ENCODE peak calls at places on chromosomes 3 and 15, in five cellular contexts. One of them, this sample, is unnamed.

GRCh38 chr15:82680200-82681102 is 29.2 kb downstream of the AP3B2 start:
- DNase-seq in left ventricle myocardium inferior: no peak
- DNase-seq in thoracic aorta: no peak
- DNase-seq in mammary epithelial cell: peak; percentile 71
- DNase-seq in fibroblast of lung: no peak
- DNase-seq in this sample: no peak

GRCh38 chr15:47194718-47195117 is 522.6 kb upstream of the SEMA6D start:
- DNase-seq in left ventricle myocardium inferior: no peak
- DNase-seq in mammary epithelial cell: peak; percentile 20
- DNase-seq in fibroblast of lung: peak; percentile 18
- DNase-seq in thoracic aorta: no peak
- DNase-seq in this sample: peak; percentile 69

GRCh38 chr15:52337198-52337853 is 41.7 kb upstream of the MYO5C start:
- DNase-seq in thoracic aorta: no peak
- DNase-seq in fibroblast of lung: peak; percentile 82
- DNase-seq in mammary epithelial cell: peak; percentile 79
- DNase-seq in left ventricle myocardium inferior: no peak
- DNase-seq in this sample: peak; percentile 44

GRCh38 chr3:148280623-148281242 is 417.0 kb upstream of the AGTR1 start:
- DNase-seq in fibroblast of lung: no peak
- DNase-seq in mammary epithelial cell: no peak
- DNase-seq in left ventricle myocardium inferior: no peak
- DNase-seq in thoracic aorta: no peak
- DNase-seq in this sample: no peak

GRCh38 chr3:150401285-150401684 is 6.8 kb upstream of the TSC22D2 start:
- DNase-seq in left ventricle myocardium inferior: no peak
- DNase-seq in mammary epithelial cell: no peak
- DNase-seq in fibroblast of lung: no peak
- DNase-seq in thoracic aorta: no peak
- DNase-seq in this sample: no peak

GRCh38 chr3:181134873-181135272 is 145.3 kb upstream of the DNAJC19 start:
- DNase-seq in thoracic aorta: no peak
- DNase-seq in mammary epithelial cell: no peak
- DNase-seq in fibroblast of lung: no peak
- DNase-seq in left ventricle myocardium inferior: no peak
- DNase-seq in this sample: peak; percentile 1

GRCh38 chr15:35308802-35309201 is 223.7 kb upstream of the NANOGP8 start:
- DNase-seq in left ventricle myocardium inferior: peak; percentile 19
- DNase-seq in thoracic aorta: no peak
- DNase-seq in fibroblast of lung: peak; percentile 95
- DNase-seq in mammary epithelial cell: peak; percentile 14
- DNase-seq in this sample: peak; percentile 92

GRCh38 chr15:24696855-24697254 is 21.3 kb downstream of the NPAP1 start:
- DNase-seq in left ventricle myocardium inferior: no peak
- DNase-seq in thoracic aorta: no peak
- DNase-seq in fibroblast of lung: no peak
- DNase-seq in mammary epithelial cell: no peak
- DNase-seq in this sample: no peak

GRCh38 chr3:150451329-150452084 is 43.4 kb downstream of the TSC22D2 start:
- DNase-seq in mammary epithelial cell: no peak
- DNase-seq in left ventricle myocardium inferior: no peak
- DNase-seq in fibroblast of lung: peak; percentile 45
- DNase-seq in thoracic aorta: no peak
- DNase-seq in this sample: no peak

GRCh38 chr3:46670000-46670890 is 23.2 kb downstream of the ALS2CL start:
- DNase-seq in fibroblast of lung: no peak
- DNase-seq in mammary epithelial cell: no peak
- DNase-seq in left ventricle myocardium inferior: peak; percentile 12
- DNase-seq in thoracic aorta: no peak
- DNase-seq in this sample: no peak

GRCh38 chr15:48940508-48940907 is 23.2 kb downstream of the SHC4 start:
- DNase-seq in fibroblast of lung: peak; percentile 100
- DNase-seq in thoracic aorta: no peak
- DNase-seq in left ventricle myocardium inferior: no peak
- DNase-seq in mammary epithelial cell: peak; percentile 97
- DNase-seq in this sample: peak; percentile 52

GRCh38 chr3:160756907-160757623 is 1.0 kb downstream of the PPM1L start:
- DNase-seq in left ventricle myocardium inferior: peak; percentile 19
- DNase-seq in thoracic aorta: no peak
- DNase-seq in mammary epithelial cell: no peak
- DNase-seq in fibroblast of lung: no peak
- DNase-seq in this sample: no peak

GRCh38 chr3:71499477-71499876 is 84.1 kb downstream of the FOXP1 start:
- DNase-seq in thoracic aorta: no peak
- DNase-seq in left ventricle myocardium inferior: no peak
- DNase-seq in mammary epithelial cell: no peak
- DNase-seq in fibroblast of lung: no peak
- DNase-seq in this sample: no peak

GRCh38 chr15:52115598-52116427 is 3.2 kb upstream of the BCL2L10 start:
- DNase-seq in mammary epithelial cell: no peak
- DNase-seq in left ventricle myocardium inferior: no peak
- DNase-seq in fibroblast of lung: no peak
- DNase-seq in thoracic aorta: no peak
- DNase-seq in this sample: peak; percentile 46

GRCh38 chr3:14248849-14249523 is 70.4 kb downstream of the LSM3 start:
- DNase-seq in thoracic aorta: no peak
- DNase-seq in left ventricle myocardium inferior: no peak
- DNase-seq in mammary epithelial cell: no peak
- DNase-seq in fibroblast of lung: no peak
- DNase-seq in this sample: no peak

GRCh38 chr3:144085964-144086363 is 114.3 kb downstream of the DIPK2A start:
- DNase-seq in thoracic aorta: no peak
- DNase-seq in left ventricle myocardium inferior: no peak
- DNase-seq in fibroblast of lung: peak; percentile 4
- DNase-seq in mammary epithelial cell: peak; percentile 55
- DNase-seq in this sample: no peak

GRCh38 chr3:55842204-55842603 is 355.1 kb upstream of the WNT5A start:
- DNase-seq in thoracic aorta: no peak
- DNase-seq in mammary epithelial cell: no peak
- DNase-seq in left ventricle myocardium inferior: no peak
- DNase-seq in fibroblast of lung: no peak
- DNase-seq in this sample: no peak

GRCh38 chr3:42148982-42149432 is 57.9 kb downstream of the TRAK1 start:
- DNase-seq in left ventricle myocardium inferior: peak; percentile 73
- DNase-seq in thoracic aorta: peak; percentile 13
- DNase-seq in mammary epithelial cell: no peak
- DNase-seq in fibroblast of lung: peak; percentile 90
- DNase-seq in this sample: peak; percentile 68

GRCh38 chr3:52891615-52892081 is 5.7 kb downstream of the STIMATE start:
- DNase-seq in fibroblast of lung: no peak
- DNase-seq in left ventricle myocardium inferior: no peak
- DNase-seq in mammary epithelial cell: no peak
- DNase-seq in thoracic aorta: no peak
- DNase-seq in this sample: peak; percentile 76

GRCh38 chr3:146469206-146470017 is at the start of gene PLSCR2:
- DNase-seq in fibroblast of lung: peak; percentile 38
- DNase-seq in left ventricle myocardium inferior: peak; percentile 46
- DNase-seq in thoracic aorta: peak; percentile 8
- DNase-seq in mammary epithelial cell: no peak
- DNase-seq in this sample: no peak

GRCh38 chr15:68307131-68307928 is 29.8 kb downstream of the FEM1B start:
- DNase-seq in thoracic aorta: no peak
- DNase-seq in mammary epithelial cell: no peak
- DNase-seq in fibroblast of lung: no peak
- DNase-seq in left ventricle myocardium inferior: no peak
- DNase-seq in this sample: no peak

GRCh38 chr15:70036585-70037343 is 61.0 kb downstream of the TLE3 start:
- DNase-seq in fibroblast of lung: no peak
- DNase-seq in thoracic aorta: no peak
- DNase-seq in mammary epithelial cell: peak; percentile 12
- DNase-seq in left ventricle myocardium inferior: no peak
- DNase-seq in this sample: no peak

GRCh38 chr15:70261083-70261482 is 163.4 kb upstream of the TLE3 start:
- DNase-seq in mammary epithelial cell: no peak
- DNase-seq in left ventricle myocardium inferior: no peak
- DNase-seq in fibroblast of lung: no peak
- DNase-seq in thoracic aorta: no peak
- DNase-seq in this sample: no peak

GRCh38 chr15:98730860-98731711 is 82.7 kb downstream of the IGF1R start:
- DNase-seq in thoracic aorta: no peak
- DNase-seq in mammary epithelial cell: no peak
- DNase-seq in left ventricle myocardium inferior: no peak
- DNase-seq in fibroblast of lung: no peak
- DNase-seq in this sample: no peak
- H3K4me1 ChIP-seq in thoracic aorta: peaks cover 93% of the 10 kb centered on the region
- H3K4me1 ChIP-seq in mammary epithelial cell: peaks cover 52% of the 10 kb centered on the region
- H3K4me1 ChIP-seq in left ventricle myocardium inferior: peaks cover 100% of the 10 kb centered on the region
- H3K4me1 ChIP-seq in fibroblast of lung: peaks cover 27% of the 10 kb centered on the region
- H3K4me1 ChIP-seq in this sample: peaks cover 59% of the 10 kb centered on the region

GRCh38 chr15:74791667-74792066 is 9.8 kb downstream of the CSK start:
- DNase-seq in thoracic aorta: no peak
- DNase-seq in fibroblast of lung: no peak
- DNase-seq in left ventricle myocardium inferior: no peak
- DNase-seq in mammary epithelial cell: no peak
- DNase-seq in this sample: no peak
- H3K4me1 ChIP-seq in thoracic aorta: peaks cover 64% of the 10 kb centered on the region
- H3K4me1 ChIP-seq in fibroblast of lung: peaks cover 45% of the 10 kb centered on the region
- H3K4me1 ChIP-seq in left ventricle myocardium inferior: peaks cover 82% of the 10 kb centered on the region
- H3K4me1 ChIP-seq in mammary epithelial cell: peaks cover 32% of the 10 kb centered on the region
- H3K4me1 ChIP-seq in this sample: peaks cover 31% of the 10 kb centered on the region

GRCh38 chr3:64520334-64520733 is 167.5 kb downstream of the ADAMTS9 start:
- DNase-seq in thoracic aorta: no peak
- DNase-seq in mammary epithelial cell: no peak
- DNase-seq in fibroblast of lung: no peak
- DNase-seq in left ventricle myocardium inferior: no peak
- DNase-seq in this sample: peak; percentile 41
- H3K4me1 ChIP-seq in thoracic aorta: no peaks in the 10 kb centered on the region
- H3K4me1 ChIP-seq in mammary epithelial cell: peaks cover 17% of the 10 kb centered on the region
- H3K4me1 ChIP-seq in fibroblast of lung: no peaks in the 10 kb centered on the region
- H3K4me1 ChIP-seq in left ventricle myocardium inferior: no peaks in the 10 kb centered on the region
- H3K4me1 ChIP-seq in this sample: peaks cover 8% of the 10 kb centered on the region

DNA sequence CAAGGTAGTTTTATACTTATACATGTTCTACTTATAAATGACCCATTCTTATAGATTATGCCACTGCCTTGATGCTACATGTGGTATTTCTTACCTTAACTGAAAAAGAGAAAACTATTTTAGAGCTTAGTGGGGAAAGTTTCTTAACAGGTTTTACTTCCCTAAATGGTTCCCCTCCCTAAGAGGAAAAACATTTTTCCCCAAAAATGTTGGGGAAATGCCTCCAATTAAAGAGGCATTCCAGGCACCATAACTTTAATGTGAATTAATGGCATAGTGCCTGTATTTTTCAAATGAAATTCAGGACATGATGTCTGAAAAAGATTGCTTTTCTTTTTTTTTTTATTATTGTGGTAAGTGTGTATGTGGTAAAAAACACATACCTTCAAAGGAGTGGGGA is 22.6 kb downstream of the GOLM2 start:
- DNase-seq in mammary epithelial cell: no peak
- DNase-seq in left ventricle myocardium inferior: no peak
- DNase-seq in fibroblast of lung: no peak
- DNase-seq in thoracic aorta: no peak
- DNase-seq in this sample: no peak
- H3K4me1 ChIP-seq in mammary epithelial cell: no peaks in the 10 kb centered on the region
- H3K4me1 ChIP-seq in left ventricle myocardium inferior: peaks cover 12% of the 10 kb centered on the region
- H3K4me1 ChIP-seq in fibroblast of lung: no peaks in the 10 kb centered on the region
- H3K4me1 ChIP-seq in thoracic aorta: peaks cover 13% of the 10 kb centered on the region
- H3K4me1 ChIP-seq in this sample: no peaks in the 10 kb centered on the region

GRCh38 chr15:67070150-67070549 is 4.7 kb downstream of the SMAD3 start:
- DNase-seq in mammary epithelial cell: peak; percentile 55
- DNase-seq in fibroblast of lung: no peak
- DNase-seq in left ventricle myocardium inferior: no peak
- DNase-seq in thoracic aorta: no peak
- DNase-seq in this sample: no peak

GRCh38 chr15:67072442-67072841 is 7.0 kb downstream of the SMAD3 start:
- DNase-seq in thoracic aorta: no peak
- DNase-seq in left ventricle myocardium inferior: no peak
- DNase-seq in mammary epithelial cell: no peak
- DNase-seq in fibroblast of lung: no peak
- DNase-seq in this sample: no peak

GRCh38 chr15:67068724-67069400 is 3.5 kb downstream of the SMAD3 start:
- DNase-seq in mammary epithelial cell: no peak
- DNase-seq in fibroblast of lung: peak; percentile 59
- DNase-seq in thoracic aorta: no peak
- DNase-seq in left ventricle myocardium inferior: no peak
- DNase-seq in this sample: peak; percentile 39

GRCh38 chr15:67072951-67073350 is 7.5 kb downstream of the SMAD3 start:
- DNase-seq in mammary epithelial cell: no peak
- DNase-seq in fibroblast of lung: no peak
- DNase-seq in thoracic aorta: no peak
- DNase-seq in left ventricle myocardium inferior: no peak
- DNase-seq in this sample: no peak

GRCh38 chr15:67070892-67071664 is 5.7 kb downstream of the SMAD3 start:
- DNase-seq in left ventricle myocardium inferior: no peak
- DNase-seq in mammary epithelial cell: peak; percentile 44
- DNase-seq in thoracic aorta: no peak
- DNase-seq in fibroblast of lung: peak; percentile 59
- DNase-seq in this sample: no peak
- H3K4me1 ChIP-seq in left ventricle myocardium inferior: peaks cover 100% of the 10 kb centered on the region
- H3K4me1 ChIP-seq in mammary epithelial cell: peaks cover 54% of the 10 kb centered on the region
- H3K4me1 ChIP-seq in thoracic aorta: peaks cover 83% of the 10 kb centered on the region
- H3K4me1 ChIP-seq in fibroblast of lung: peaks cover 16% of the 10 kb centered on the region
- H3K4me1 ChIP-seq in this sample: peaks cover 46% of the 10 kb centered on the region

DNA sequence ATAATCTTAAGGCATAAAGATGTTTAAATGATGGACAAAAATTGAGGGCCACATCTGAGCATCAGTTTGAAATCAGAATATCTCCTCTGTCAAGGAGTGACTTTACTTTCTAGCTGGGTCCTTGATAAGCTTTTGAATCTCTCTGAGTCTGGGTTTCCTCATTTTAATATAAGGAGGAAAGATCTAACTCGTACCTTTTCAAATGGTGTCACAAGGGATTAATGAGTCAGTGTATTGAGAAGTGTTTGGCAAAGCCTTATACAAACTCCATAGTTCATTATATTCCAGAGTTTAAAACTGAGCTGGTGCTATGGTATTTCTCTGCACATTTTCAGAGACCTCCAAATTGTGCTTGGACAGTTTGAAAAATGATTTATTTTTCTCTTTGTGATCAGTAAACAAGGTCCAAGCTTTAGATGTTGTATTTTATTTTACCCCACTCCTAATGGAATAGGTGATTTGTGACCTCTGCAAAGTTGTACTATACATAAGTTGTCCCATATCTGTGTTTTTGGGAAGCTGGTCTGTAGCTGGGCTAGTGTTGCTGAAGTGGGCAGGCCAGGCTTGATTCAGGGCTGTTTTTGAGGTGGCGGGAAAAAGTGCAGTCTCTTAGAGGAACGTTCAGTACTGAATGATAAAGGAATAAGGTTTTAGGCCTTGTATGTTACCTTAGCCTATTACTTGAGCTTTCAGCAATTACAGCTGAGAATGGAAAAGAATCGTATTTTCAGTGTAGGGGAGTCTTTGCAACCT is 5.6 kb downstream of the FNDC3B start:
- DNase-seq in left ventricle myocardium inferior: no peak
- DNase-seq in fibroblast of lung: no peak
- DNase-seq in thoracic aorta: no peak
- DNase-seq in mammary epithelial cell: no peak
- DNase-seq in this sample: no peak
- H3K4me1 ChIP-seq in left ventricle myocardium inferior: peaks cover 86% of the 10 kb centered on the region
- H3K4me1 ChIP-seq in fibroblast of lung: peaks cover 6% of the 10 kb centered on the region
- H3K4me1 ChIP-seq in thoracic aorta: peaks cover 60% of the 10 kb centered on the region
- H3K4me1 ChIP-seq in mammary epithelial cell: peaks cover 30% of the 10 kb centered on the region
- H3K4me1 ChIP-seq in this sample: peaks cover 54% of the 10 kb centered on the region

DNA sequence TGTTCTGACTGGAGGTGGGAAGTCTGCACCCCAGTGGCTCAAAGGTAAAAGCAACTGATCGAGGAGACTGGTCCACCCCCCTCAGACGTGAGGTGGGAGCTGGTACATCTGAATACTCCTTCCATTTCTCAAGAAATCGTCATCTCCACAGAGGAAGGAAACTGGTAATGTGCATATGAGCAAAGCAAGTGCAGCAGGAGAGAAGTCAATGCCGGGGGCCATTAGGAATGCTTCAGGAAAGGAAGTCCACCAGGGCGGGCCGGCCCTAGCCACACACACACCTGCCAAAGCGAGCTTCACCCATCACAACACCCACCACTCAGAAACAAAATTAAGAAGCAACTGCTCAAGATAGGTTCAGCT is 8.5 kb downstream of the TBC1D2B start:
- DNase-seq in thoracic aorta: no peak
- DNase-seq in left ventricle myocardium inferior: no peak
- DNase-seq in mammary epithelial cell: no peak
- DNase-seq in fibroblast of lung: no peak
- DNase-seq in this sample: no peak
- H3K4me1 ChIP-seq in thoracic aorta: peaks cover 98% of the 10 kb centered on the region
- H3K4me1 ChIP-seq in left ventricle myocardium inferior: peaks cover 91% of the 10 kb centered on the region
- H3K4me1 ChIP-seq in mammary epithelial cell: peaks cover 17% of the 10 kb centered on the region
- H3K4me1 ChIP-seq in fibroblast of lung: peaks cover 67% of the 10 kb centered on the region
- H3K4me1 ChIP-seq in this sample: peaks cover 87% of the 10 kb centered on the region